ENCODE peak calls at places on chromosomes 2 and 18, in eight cellular contexts. W is tibial artery, Q is globus pallidus, Z is HT-29, M is neuronal stem cell, O is HCEC 1CT, B is psoas muscle, L is C1 segment of cervical spinal cord. H is an unnamed sample.

GRCh38 chr2:31372097-31372496 is 42.4 kb downstream of the XDH start:
- DNase-seq in W (no peak), Q (no peak), Z (no peak), M (no peak), O (no peak), B (no peak), L (no peak), H (no peak)

GRCh38 chr2:138707424-138708074 is 72.6 kb downstream of the NXPH2 start:
- DNase-seq in W (no peak), Q (no peak), Z (no peak), M (no peak), O (peak), B (no peak), L (no peak), H (no peak)

GRCh38 chr2:18213986-18214385 is 335.5 kb downstream of the KCNS3 start:
- DNase-seq in W (no peak), Q (no peak), Z (no peak), M (no peak), O (no peak), B (no peak), L (no peak), H (no peak)

GRCh38 chr2:112597537-112598322 is 13.3 kb downstream of the CHCHD5 start:
- DNase-seq in W (no peak), Q (no peak), Z (no peak), M (no peak), O (no peak), B (no peak), L (no peak), H (no peak)

GRCh38 chr18:62281684-62282083 is 43.4 kb upstream of the TNFRSF11A start:
- DNase-seq in W (no peak), Q (no peak), Z (no peak), M (no peak), O (peak), B (no peak), L (no peak), H (no peak)

GRCh38 chr2:50065845-50066244 is 911.5 kb upstream of the FSHR start:
- DNase-seq in W (no peak), Q (no peak), Z (no peak), M (no peak), O (no peak), B (no peak), L (no peak), H (no peak)

GRCh38 chr2:204655101-204655500 is 109.8 kb downstream of the PARD3B start:
- DNase-seq in W (no peak), Q (no peak), Z (no peak), M (no peak), O (peak), B (no peak), L (no peak), H (no peak)

GRCh38 chr2:240329116-240329665 is 106.3 kb upstream of the GPC1 start:
- DNase-seq in W (no peak), Q (no peak), Z (no peak), M (no peak), O (no peak), B (no peak), L (no peak), H (no peak)

GRCh38 chr2:95278051-95278471 is 3.8 kb downstream of the PROM2 start:
- DNase-seq in W (no peak), Q (no peak), Z (peak), M (no peak), O (peak), B (peak), L (no peak), H (no peak)

GRCh38 chr2:46861916-46862315 is 53.7 kb downstream of the MCFD2 start:
- DNase-seq in W (no peak), Q (no peak), Z (no peak), M (no peak), O (no peak), B (no peak), L (no peak), H (no peak)

GRCh38 chr2:33014268-33014667 is 67.5 kb downstream of the LTBP1 start:
- DNase-seq in W (no peak), Q (no peak), Z (no peak), M (no peak), O (no peak), B (no peak), L (no peak), H (no peak)

GRCh38 chr2:135863231-135863630 is 13.0 kb downstream of the MCM6 start:
- DNase-seq in W (no peak), Q (no peak), Z (no peak), M (no peak), O (no peak), B (no peak), L (no peak), H (no peak)

H was measured in left ventricle myocardium superior.